ENCODE peak calls at places on chromosome 7, in seven cellular contexts. X is right lobe of liver, R is adrenal gland, Q is IMR-90, L is vagina, E is testis, J is A549. C is an unnamed sample.

GRCh38 chr7:70298780-70299446 is 700.6 kb downstream of the AUTS2 start:
- DNase-seq in Q (no peak), R (no peak), L (no peak), J (no peak), E (no peak), X (no peak), C (no peak)

GRCh38 chr7:139635521-139636240 is 112.2 kb downstream of the CLEC2L start:
- DNase-seq in X (no peak), R (no peak), Q (no peak), J (no peak), E (no peak), L (no peak), C (no peak)

GRCh38 chr7:6443372-6443941 is 4.3 kb downstream of the DAGLB start:
- DNase-seq in Q (peak; percentile 96), L (no peak), X (no peak), R (peak; percentile 67), J (peak; percentile 78), E (no peak), C (no peak)

GRCh38 chr7:122487131-122487530 is 182.6 kb upstream of the FEZF1 start:
- DNase-seq in R (no peak), J (no peak), X (no peak), L (no peak), E (no peak), Q (no peak), C (no peak)

GRCh38 chr7:12623885-12624498 is 53.5 kb downstream of the SCIN start:
- DNase-seq in X (no peak), R (no peak), J (peak; percentile 21), E (no peak), L (no peak), Q (peak; percentile 31), C (no peak)

GRCh38 chr7:102913846-102914245 is 1.0 kb downstream of the LRRC17 start:
- DNase-seq in E (no peak), Q (no peak), J (no peak), L (no peak), X (no peak), R (no peak), C (no peak)

GRCh38 chr7:152633072-152633471 is 42.9 kb downstream of the XRCC2 start:
- DNase-seq in R (no peak), E (no peak), Q (no peak), L (no peak), X (no peak), J (no peak), C (no peak)

GRCh38 chr7:50637725-50638643 is 72.8 kb upstream of the DDC start:
- DNase-seq in E (no peak), Q (peak; percentile 15), J (no peak), L (no peak), X (no peak), R (no peak), C (no peak)

GRCh38 chr7:20835111-20835750 is 48.5 kb upstream of the SP8 start:
- DNase-seq in E (peak; percentile 50), Q (no peak), J (no peak), L (no peak), X (no peak), R (no peak), C (no peak)

GRCh38 chr7:15751191-15751701 is 64.8 kb upstream of the MEOX2 start:
- DNase-seq in J (no peak), E (no peak), L (no peak), X (no peak), R (no peak), Q (no peak), C (no peak)

GRCh38 chr7:92192326-92192725 is 13.4 kb upstream of the LRRD1 start:
- DNase-seq in L (no peak), Q (no peak), J (no peak), R (no peak), X (no peak), E (no peak), C (no peak)

GRCh38 chr7:50837965-50838364 is 55.3 kb upstream of the GRB10 start:
- DNase-seq in L (no peak), Q (peak; percentile 89), X (no peak), R (no peak), J (peak; percentile 43), E (no peak), C (no peak)

GRCh38 chr7:105205592-105206211 is 183.0 kb downstream of the SRPK2 start:
- DNase-seq in L (no peak), J (no peak), X (no peak), Q (no peak), R (no peak), E (no peak), C (no peak)

GRCh38 chr7:55271069-55271468 is 94.1 kb upstream of the LANCL2 start:
- DNase-seq in E (no peak), Q (peak; percentile 26), R (no peak), L (peak; percentile 64), X (no peak), J (no peak), C (no peak)

DNA sequence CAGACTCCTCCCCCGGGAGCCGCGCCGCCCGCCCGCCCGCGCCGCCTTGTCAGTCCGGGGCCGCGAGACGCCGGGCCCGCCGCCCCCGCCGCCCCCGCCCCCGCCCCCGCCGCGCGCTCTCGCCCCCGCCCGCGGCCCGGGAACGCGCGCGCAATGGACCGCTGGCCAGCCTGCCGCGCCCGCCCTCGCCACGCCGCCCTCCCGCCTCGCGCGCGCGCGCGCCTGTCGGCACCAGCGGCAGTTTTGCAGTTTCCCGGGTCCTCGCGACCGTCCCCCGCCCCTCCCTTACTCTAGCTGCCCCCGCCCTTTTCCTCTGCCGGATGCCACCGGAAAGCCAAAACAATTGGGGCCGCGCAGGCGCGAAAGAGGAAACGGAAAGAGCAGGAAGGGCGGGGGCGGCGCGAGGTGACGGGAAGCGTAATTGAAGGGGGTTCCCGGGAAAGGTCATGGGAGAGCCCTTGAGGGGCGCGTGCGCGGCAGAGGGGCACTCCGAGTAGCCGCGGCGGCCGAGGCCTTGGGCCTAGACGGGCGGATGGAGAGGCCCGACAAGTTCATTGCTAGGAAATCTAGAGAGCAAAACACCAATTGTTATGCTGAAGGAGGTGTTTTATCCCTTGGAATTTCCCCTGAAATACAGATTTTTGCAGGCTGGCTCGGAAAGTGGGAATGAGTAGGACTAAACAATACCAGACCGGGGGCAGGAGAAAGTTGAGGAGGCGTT is 400 bp upstream of the KBTBD2 start:
- DNase-seq in J (peak; percentile 85), X (peak; percentile 98), E (peak; percentile 96), Q (peak; percentile 92), L (no peak), R (peak; percentile 98), C (peak; percentile 91)
- TF ChIP-seq POLR2A in J (peak; percentile 76), X (peak; percentile 74), E (no peak), Q (peak; percentile 39), L (no peak), R (peak; percentile 76), C (peak; percentile 64)

DNA sequence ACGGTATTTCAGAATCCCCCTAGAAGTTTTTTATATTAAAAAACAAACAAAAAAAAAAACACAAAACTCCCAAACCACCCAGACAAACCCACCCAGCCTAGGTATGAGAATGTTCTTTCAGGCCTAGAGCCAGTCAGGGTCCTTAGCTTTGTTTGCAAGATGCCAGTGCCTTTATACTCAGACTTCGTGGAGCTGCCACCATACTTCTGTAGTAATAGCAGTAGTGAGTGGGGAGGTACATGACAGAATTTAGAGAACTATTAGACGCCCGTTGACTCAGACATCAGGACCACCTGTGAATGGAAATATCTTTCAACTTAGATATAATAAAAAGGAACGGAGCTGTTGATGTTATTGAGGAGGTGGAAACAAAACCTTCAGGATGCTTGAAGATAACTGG is 138.2 kb upstream of the MKLN1 start:
- DNase-seq in X (no peak), R (no peak), L (no peak), J (no peak), Q (no peak), E (no peak), C (no peak)
- H3K27ac ChIP-seq in X (no peak overlapping the region), R (peak overlapping the region; percentile 92), L (peak overlapping the region; percentile 78), J (peak overlapping the region; percentile 90), Q (no peak overlapping the region), E (no peak overlapping the region), C (no peak overlapping the region)

DNA sequence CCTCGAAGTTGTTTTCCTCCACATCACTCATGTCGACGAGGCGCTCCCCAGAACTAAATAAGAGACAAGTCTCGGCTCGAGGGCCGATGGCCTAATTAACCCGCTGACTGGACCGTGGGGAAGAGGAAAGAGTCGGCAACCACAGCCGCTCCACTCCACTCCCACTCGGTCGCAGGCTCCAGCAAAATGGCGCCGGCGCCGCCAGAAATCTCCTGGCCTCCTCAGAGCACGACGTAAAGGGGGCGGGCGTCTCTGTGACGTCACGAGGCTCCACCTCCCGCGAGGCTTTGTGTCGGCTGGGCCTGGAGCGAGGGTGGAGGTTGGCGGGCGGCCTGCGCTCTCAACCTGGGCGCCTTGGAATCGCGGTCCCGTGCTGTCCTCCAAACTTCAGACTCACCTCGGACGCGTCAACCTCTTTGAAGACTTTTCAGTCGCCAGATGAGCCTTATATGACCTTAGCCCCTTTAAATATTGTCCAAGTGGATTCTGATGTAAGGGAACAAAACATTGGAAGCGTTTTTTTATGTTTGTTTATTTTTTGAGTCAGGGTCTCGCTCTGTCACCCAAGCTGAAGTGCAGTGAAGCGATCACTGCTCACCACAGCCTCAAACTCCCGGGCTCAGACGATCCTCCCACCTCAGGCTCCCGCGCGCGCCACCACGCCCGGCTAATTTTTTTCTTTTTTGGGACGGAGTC is at the start of gene TRA2A:
- DNase-seq in Q (peak; percentile 92), X (peak; percentile 98), L (no peak), J (peak; percentile 90), E (peak; percentile 99), R (peak; percentile 98), C (peak; percentile 96)
- TF ChIP-seq POLR2A in Q (peak; percentile 98), X (peak; percentile 93), L (no peak), J (peak; percentile 97), E (peak; percentile 88), R (peak; percentile 93), C (peak; percentile 93)

GRCh38 chr7:2870471-2870941 is 26.4 kb upstream of the GNA12 start:
- DNase-seq in X (peak; percentile 68), R (peak; percentile 65), E (peak; percentile 71), Q (peak; percentile 61), L (no peak), J (no peak), C (no peak)
- H3K27ac ChIP-seq in X (no peak overlapping the region), R (no peak overlapping the region), E (peak overlapping the region; percentile 26), Q (no peak overlapping the region), L (peak overlapping the region; percentile 56), J (no peak overlapping the region), C (peak overlapping the region; percentile 48)

GRCh38 chr7:1531263-1531978 is 919 bp downstream of the MAFK start:
- DNase-seq in E (peak; percentile 68), R (peak; percentile 71), J (no peak), L (no peak), X (peak; percentile 76), Q (peak; percentile 41), C (no peak)

GRCh38 chr7:1533255-1533568 is 2.7 kb downstream of the MAFK start:
- DNase-seq in E (no peak), X (no peak), Q (no peak), L (no peak), J (no peak), R (no peak), C (no peak)

GRCh38 chr7:1533569-1534329 is 3.2 kb downstream of the MAFK start:
- DNase-seq in Q (peak; percentile 95), R (peak; percentile 95), L (no peak), J (peak; percentile 84), X (peak; percentile 59), E (no peak), C (no peak)

GRCh38 chr7:1531979-1532455 is 1.5 kb downstream of the MAFK start:
- DNase-seq in Q (no peak), J (no peak), E (no peak), R (no peak), L (no peak), X (peak; percentile 54), C (no peak)

GRCh38 chr7:1532456-1533254 is 2.2 kb downstream of the MAFK start:
- DNase-seq in Q (peak; percentile 96), X (peak; percentile 87), R (peak; percentile 91), E (peak; percentile 78), L (no peak), J (peak; percentile 72), C (peak; percentile 83)
- TF ChIP-seq POLR2A in Q (peak; percentile 96), X (peak; percentile 92), R (peak; percentile 86), E (no peak), L (no peak), J (peak; percentile 45), C (peak; percentile 56)

GRCh38 chr7:101487753-101488152 is 125.1 kb downstream of the COL26A1 start:
- DNase-seq in E (no peak), X (peak; percentile 2), Q (no peak), L (no peak), R (no peak), J (no peak), C (no peak)
- H3K27ac ChIP-seq in E (no peak overlapping the region), X (no peak overlapping the region), Q (no peak overlapping the region), L (no peak overlapping the region), R (no peak overlapping the region), J (no peak overlapping the region), C (no peak overlapping the region)

C was measured in breast epithelium.